ENCODE peak calls at places on chromosome 16, in ten cellular contexts. X is dermis microvascular lymphatic vessel endothelial cell; Y is RPMI8226; P is amniotic epithelial cell; A is stimulated activated CD8-positive, alpha-beta memory T cell treated with anti-CD3 and anti-CD28 coated beads, Interleukin-15, amount 100 ng/mL, for 24 hours; U is SK-N-DZ; I is astrocyte of the hippocampus; Z is ovary; O is Ammon's horn; N is AG04450. Q is an unnamed sample.

GRCh38 chr16:4677390-4677789 is 16.0 kb upstream of the NUDT16L1 start:
- DNase-seq in N (no peak), O (peak; percentile 72), X (no peak), I (no peak), U (no peak), A (no peak), Y (no peak), P (no peak), Z (no peak), Q (no peak)

GRCh38 chr16:48542966-48543365 is 67.0 kb downstream of the N4BP1 start:
- DNase-seq in Y (no peak), U (no peak), N (no peak), X (no peak), P (no peak), Z (no peak), A (no peak), I (no peak), O (no peak), Q (no peak)

GRCh38 chr16:48676836-48677235 is 66.9 kb upstream of the N4BP1 start:
- DNase-seq in X (no peak), P (peak; percentile 25), I (no peak), N (no peak), Y (no peak), Z (no peak), A (no peak), O (no peak), U (no peak), Q (no peak)

GRCh38 chr16:86074651-86075487 is 175.9 kb downstream of the IRF8 start:
- DNase-seq in U (no peak), X (peak; percentile 48), O (no peak), P (peak; percentile 76), Z (no peak), I (no peak), Y (no peak), A (no peak), N (no peak), Q (peak; percentile 74)

GRCh38 chr16:85173981-85174751 is 61.9 kb upstream of the CIBAR2 start:
- DNase-seq in A (no peak), N (no peak), X (peak; percentile 66), O (no peak), P (peak; percentile 84), Y (no peak), Z (peak; percentile 64), I (peak; percentile 83), U (peak; percentile 63), Q (peak; percentile 80)

GRCh38 chr16:88925540-88925887 is 51.5 kb downstream of the CBFA2T3 start:
- DNase-seq in A (no peak), U (no peak), Y (no peak), O (no peak), X (no peak), P (no peak), I (no peak), N (no peak), Z (no peak), Q (no peak)

GRCh38 chr16:89044394-89045180 is 49.1 kb upstream of the ACSF3 start:
- DNase-seq in N (no peak), X (no peak), Y (no peak), U (no peak), I (no peak), P (no peak), O (no peak), A (no peak), Z (no peak), Q (no peak)

GRCh38 chr16:985237-985636 is 3.7 kb downstream of the SOX8 start:
- DNase-seq in N (no peak), A (no peak), O (peak; percentile 78), I (no peak), Y (no peak), Z (no peak), U (no peak), X (no peak), P (no peak), Q (no peak)

GRCh38 chr16:15822957-15823356 is 33.9 kb downstream of the MYH11 start:
- DNase-seq in U (no peak), P (no peak), X (no peak), N (no peak), Y (no peak), A (no peak), I (peak; percentile 21), O (peak; percentile 5), Z (peak; percentile 31), Q (no peak)

GRCh38 chr16:82636485-82636884 is 9.7 kb downstream of the CDH13 start:
- DNase-seq in I (no peak), Y (no peak), A (no peak), O (no peak), P (no peak), X (no peak), N (no peak), Z (no peak), U (no peak), Q (no peak)

GRCh38 chr16:87809150-87809902 is 43.5 kb upstream of the KLHDC4 start:
- DNase-seq in A (no peak), I (no peak), O (no peak), N (no peak), Z (no peak), X (no peak), U (no peak), Y (peak; percentile 76), P (no peak), Q (peak; percentile 41)

GRCh38 chr16:19179890-19180490 is 11.9 kb downstream of the SYT17 start:
- DNase-seq in Z (no peak), A (peak; percentile 17), P (peak; percentile 35), X (peak; percentile 30), Y (peak; percentile 77), I (peak; percentile 34), U (peak; percentile 45), O (peak; percentile 81), N (no peak), Q (peak; percentile 70)

GRCh38 chr16:5428932-5429331 is 331.3 kb upstream of the EEF2KMT start:
- DNase-seq in I (no peak), X (no peak), A (no peak), Y (peak; percentile 16), P (no peak), O (no peak), Z (no peak), U (peak; percentile 46), N (no peak), Q (no peak)